ENCODE peak calls at places on chromosomes 11 and 22, in ten cellular contexts. One of them, this sample, is unnamed.

GRCh38 chr11:43282607-43283440 is 29.0 kb upstream of the API5 start:
- DNase-seq in ovary: no peak
- DNase-seq in stomach: no peak
- DNase-seq in HCT116: peak
- DNase-seq in breast epithelium: no peak
- DNase-seq in IMR-90: peak
- DNase-seq in heart left ventricle: peak
- DNase-seq in uterus: no peak
- DNase-seq in body of pancreas: peak
- DNase-seq in NB4: peak
- DNase-seq in this sample: peak

GRCh38 chr22:45971389-45972028 is 5.5 kb downstream of the WNT7B start:
- DNase-seq in IMR-90: no peak
- DNase-seq in ovary: no peak
- DNase-seq in body of pancreas: no peak
- DNase-seq in NB4: no peak
- DNase-seq in HCT116: no peak
- DNase-seq in stomach: no peak
- DNase-seq in uterus: no peak
- DNase-seq in heart left ventricle: no peak
- DNase-seq in breast epithelium: no peak
- DNase-seq in this sample: no peak

GRCh38 chr11:66846671-66847091 is 3.4 kb downstream of the RCE1 start:
- DNase-seq in heart left ventricle: peak
- DNase-seq in ovary: peak
- DNase-seq in HCT116: no peak
- DNase-seq in NB4: no peak
- DNase-seq in stomach: peak
- DNase-seq in body of pancreas: no peak
- DNase-seq in breast epithelium: no peak
- DNase-seq in uterus: no peak
- DNase-seq in IMR-90: no peak
- DNase-seq in this sample: peak

GRCh38 chr11:104661901-104662300 is 236.4 kb downstream of the CASP12 start:
- DNase-seq in body of pancreas: no peak
- DNase-seq in heart left ventricle: no peak
- DNase-seq in IMR-90: no peak
- DNase-seq in stomach: no peak
- DNase-seq in ovary: no peak
- DNase-seq in uterus: no peak
- DNase-seq in breast epithelium: no peak
- DNase-seq in NB4: no peak
- DNase-seq in HCT116: no peak
- DNase-seq in this sample: no peak

GRCh38 chr11:56659755-56660154 is 3.7 kb upstream of the OR5AR1 start:
- DNase-seq in ovary: no peak
- DNase-seq in IMR-90: no peak
- DNase-seq in HCT116: no peak
- DNase-seq in NB4: no peak
- DNase-seq in breast epithelium: no peak
- DNase-seq in heart left ventricle: no peak
- DNase-seq in body of pancreas: no peak
- DNase-seq in uterus: no peak
- DNase-seq in stomach: no peak
- DNase-seq in this sample: no peak

GRCh38 chr11:122108192-122108799 is 7.7 kb downstream of the BLID start:
- DNase-seq in HCT116: peak
- DNase-seq in body of pancreas: peak
- DNase-seq in IMR-90: peak
- DNase-seq in heart left ventricle: no peak
- DNase-seq in stomach: no peak
- DNase-seq in NB4: peak
- DNase-seq in breast epithelium: no peak
- DNase-seq in uterus: peak
- DNase-seq in ovary: no peak
- DNase-seq in this sample: no peak

GRCh38 chr11:85459304-85459703 is 167.8 kb downstream of the DLG2 start:
- DNase-seq in HCT116: no peak
- DNase-seq in uterus: no peak
- DNase-seq in breast epithelium: no peak
- DNase-seq in NB4: no peak
- DNase-seq in IMR-90: no peak
- DNase-seq in body of pancreas: no peak
- DNase-seq in stomach: no peak
- DNase-seq in heart left ventricle: peak
- DNase-seq in ovary: no peak
- DNase-seq in this sample: no peak

GRCh38 chr11:936199-936598 is 10.5 kb downstream of the AP2A2 start:
- DNase-seq in breast epithelium: no peak
- DNase-seq in stomach: no peak
- DNase-seq in IMR-90: no peak
- DNase-seq in ovary: no peak
- DNase-seq in HCT116: no peak
- DNase-seq in uterus: no peak
- DNase-seq in NB4: no peak
- DNase-seq in heart left ventricle: no peak
- DNase-seq in body of pancreas: peak
- DNase-seq in this sample: no peak

GRCh38 chr11:68889948-68890446 is 13.6 kb downstream of the MRPL21 start:
- DNase-seq in HCT116: no peak
- DNase-seq in ovary: peak
- DNase-seq in stomach: no peak
- DNase-seq in uterus: peak
- DNase-seq in heart left ventricle: no peak
- DNase-seq in breast epithelium: no peak
- DNase-seq in NB4: peak
- DNase-seq in IMR-90: peak
- DNase-seq in body of pancreas: peak
- DNase-seq in this sample: no peak

GRCh38 chr22:25122136-25122764 is 77.4 kb upstream of the CRYBB3 start:
- DNase-seq in HCT116: no peak
- DNase-seq in stomach: no peak
- DNase-seq in NB4: no peak
- DNase-seq in ovary: no peak
- DNase-seq in body of pancreas: no peak
- DNase-seq in heart left ventricle: no peak
- DNase-seq in uterus: no peak
- DNase-seq in IMR-90: no peak
- DNase-seq in breast epithelium: no peak
- DNase-seq in this sample: no peak

GRCh38 chr11:43803766-43804165 is 76.9 kb upstream of the ALKBH3 start:
- DNase-seq in IMR-90: no peak
- DNase-seq in body of pancreas: no peak
- DNase-seq in ovary: no peak
- DNase-seq in HCT116: no peak
- DNase-seq in breast epithelium: no peak
- DNase-seq in uterus: no peak
- DNase-seq in NB4: no peak
- DNase-seq in stomach: no peak
- DNase-seq in heart left ventricle: no peak
- DNase-seq in this sample: no peak

GRCh38 chr11:34600339-34601084 is 20.4 kb upstream of the EHF start:
- DNase-seq in NB4: no peak
- DNase-seq in IMR-90: peak
- DNase-seq in breast epithelium: no peak
- DNase-seq in heart left ventricle: no peak
- DNase-seq in ovary: no peak
- DNase-seq in body of pancreas: peak
- DNase-seq in uterus: no peak
- DNase-seq in stomach: peak
- DNase-seq in HCT116: peak
- DNase-seq in this sample: no peak
- TF ChIP-seq POLR2A in NB4: no peak
- TF ChIP-seq POLR2A in IMR-90: no peak
- TF ChIP-seq POLR2A in breast epithelium: no peak
- TF ChIP-seq POLR2A in heart left ventricle: no peak
- TF ChIP-seq POLR2A in ovary: no peak
- TF ChIP-seq POLR2A in body of pancreas: peak
- TF ChIP-seq POLR2A in uterus: no peak
- TF ChIP-seq POLR2A in stomach: no peak
- TF ChIP-seq POLR2A in HCT116: no peak
- TF ChIP-seq POLR2A in this sample: no peak

GRCh38 chr11:35362571-35362980 is 56.8 kb downstream of the SLC1A2 start:
- DNase-seq in stomach: no peak
- DNase-seq in heart left ventricle: no peak
- DNase-seq in uterus: no peak
- DNase-seq in HCT116: no peak
- DNase-seq in NB4: no peak
- DNase-seq in ovary: no peak
- DNase-seq in body of pancreas: no peak
- DNase-seq in IMR-90: peak
- DNase-seq in breast epithelium: no peak
- DNase-seq in this sample: no peak

GRCh38 chr11:35365395-35365794 is 54.0 kb downstream of the SLC1A2 start:
- DNase-seq in IMR-90: no peak
- DNase-seq in breast epithelium: no peak
- DNase-seq in HCT116: no peak
- DNase-seq in stomach: no peak
- DNase-seq in heart left ventricle: no peak
- DNase-seq in NB4: no peak
- DNase-seq in ovary: no peak
- DNase-seq in uterus: no peak
- DNase-seq in body of pancreas: no peak
- DNase-seq in this sample: no peak

GRCh38 chr11:35365961-35366360 is 53.4 kb downstream of the SLC1A2 start:
- DNase-seq in stomach: no peak
- DNase-seq in breast epithelium: no peak
- DNase-seq in uterus: no peak
- DNase-seq in NB4: no peak
- DNase-seq in heart left ventricle: no peak
- DNase-seq in IMR-90: peak
- DNase-seq in body of pancreas: no peak
- DNase-seq in ovary: no peak
- DNase-seq in HCT116: no peak
- DNase-seq in this sample: no peak

GRCh38 chr11:35363246-35364100 is 55.9 kb downstream of the SLC1A2 start:
- DNase-seq in stomach: no peak
- DNase-seq in body of pancreas: no peak
- DNase-seq in uterus: peak
- DNase-seq in HCT116: no peak
- DNase-seq in heart left ventricle: no peak
- DNase-seq in IMR-90: no peak
- DNase-seq in breast epithelium: peak
- DNase-seq in NB4: no peak
- DNase-seq in ovary: no peak
- DNase-seq in this sample: peak

GRCh38 chr11:35364101-35364780 is 55.1 kb downstream of the SLC1A2 start:
- DNase-seq in body of pancreas: peak
- DNase-seq in breast epithelium: peak
- DNase-seq in stomach: peak
- DNase-seq in HCT116: peak
- DNase-seq in heart left ventricle: no peak
- DNase-seq in uterus: peak
- DNase-seq in NB4: no peak
- DNase-seq in IMR-90: peak
- DNase-seq in ovary: peak
- DNase-seq in this sample: peak
- H3K4me3 ChIP-seq in body of pancreas: no peak
- H3K4me3 ChIP-seq in breast epithelium: no peak
- H3K4me3 ChIP-seq in stomach: no peak
- H3K4me3 ChIP-seq in HCT116: no peak
- H3K4me3 ChIP-seq in heart left ventricle: no peak
- H3K4me3 ChIP-seq in uterus: no peak
- H3K4me3 ChIP-seq in NB4: no peak
- H3K4me3 ChIP-seq in IMR-90: no peak
- H3K4me3 ChIP-seq in ovary: no peak
- H3K4me3 ChIP-seq in this sample: no peak

DNA sequence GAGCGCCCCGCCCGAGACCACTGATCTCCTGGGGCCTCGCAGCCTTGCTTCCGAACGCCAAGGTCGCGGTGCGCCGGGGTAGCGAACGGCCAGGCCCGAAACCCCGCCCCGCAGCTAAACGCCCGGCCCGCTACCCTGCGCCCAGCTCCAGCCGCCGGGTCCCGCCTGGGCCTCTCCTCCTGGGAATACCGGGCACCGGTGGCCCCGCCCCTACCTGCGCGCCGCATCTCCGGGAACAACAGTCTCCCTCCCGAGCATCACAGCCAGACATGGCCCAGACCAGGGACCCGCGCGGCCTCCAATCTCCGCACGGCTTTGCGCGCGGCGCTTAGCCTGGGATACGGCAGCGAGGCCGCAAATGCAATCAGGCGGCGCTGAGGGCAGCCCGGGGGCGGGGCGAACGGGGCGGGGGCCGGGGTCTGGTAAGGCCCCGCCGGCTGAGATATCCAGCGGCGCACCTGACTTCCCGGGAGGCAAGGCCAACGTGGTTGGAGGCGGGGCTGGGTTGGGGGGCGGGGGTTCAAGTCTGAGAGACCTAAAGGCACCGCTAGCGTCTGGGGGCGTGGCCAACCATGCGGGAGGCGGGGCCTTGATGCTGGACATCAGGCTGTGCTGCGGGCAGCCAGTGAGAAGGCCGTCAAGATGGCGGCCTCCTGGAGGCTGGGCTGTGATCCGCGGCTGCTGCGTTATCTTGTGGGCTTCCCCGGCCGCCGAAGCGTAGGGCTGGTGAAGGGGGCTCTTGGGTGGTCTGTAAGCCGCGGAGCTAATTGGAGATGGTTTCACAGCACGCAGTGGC is at the start of the genes APIP and PDHX:
- DNase-seq in body of pancreas: peak
- DNase-seq in NB4: peak
- DNase-seq in ovary: peak
- DNase-seq in IMR-90: peak
- DNase-seq in heart left ventricle: peak
- DNase-seq in stomach: peak
- DNase-seq in uterus: peak
- DNase-seq in breast epithelium: peak
- DNase-seq in HCT116: peak
- DNase-seq in this sample: peak
- TF ChIP-seq POLR2A in body of pancreas: peak
- TF ChIP-seq POLR2A in NB4: peak
- TF ChIP-seq POLR2A in ovary: peak
- TF ChIP-seq POLR2A in IMR-90: peak
- TF ChIP-seq POLR2A in heart left ventricle: peak
- TF ChIP-seq POLR2A in stomach: no peak
- TF ChIP-seq POLR2A in uterus: peak
- TF ChIP-seq POLR2A in breast epithelium: peak
- TF ChIP-seq POLR2A in HCT116: peak
- TF ChIP-seq POLR2A in this sample: peak

DNA sequence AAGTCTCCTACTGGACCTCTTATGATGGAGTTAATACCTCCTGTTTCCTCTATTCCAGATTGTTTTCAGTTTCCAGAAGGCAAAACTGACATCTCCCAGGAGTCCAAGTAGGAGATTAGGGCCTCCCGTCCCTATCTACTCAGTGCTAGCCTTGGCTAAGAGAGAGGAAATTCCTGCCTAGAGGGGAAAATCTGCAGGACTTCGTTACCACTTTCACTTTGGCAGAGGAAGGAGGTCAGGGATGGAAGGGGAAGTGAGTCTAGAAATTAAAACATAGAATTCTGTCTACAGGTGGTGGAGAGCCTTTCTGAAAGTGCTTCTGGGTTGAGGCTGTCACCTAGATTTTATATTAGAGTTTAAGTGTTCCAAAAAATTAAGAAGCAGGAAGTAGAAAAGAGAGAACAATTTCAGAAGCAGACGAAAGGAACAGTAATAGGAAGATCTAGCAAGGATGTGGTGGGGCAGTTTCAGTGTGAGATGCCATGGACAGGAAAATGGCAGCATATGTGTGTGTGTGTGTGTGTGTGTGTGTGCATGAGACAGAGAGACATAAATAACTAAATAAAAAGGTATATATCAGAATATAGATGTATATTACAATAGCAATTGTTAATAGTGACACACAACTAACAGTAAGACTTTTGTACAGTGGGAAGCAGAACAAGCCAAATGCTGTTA is 2.4 kb upstream of the TRIM68 start:
- DNase-seq in NB4: no peak
- DNase-seq in body of pancreas: no peak
- DNase-seq in breast epithelium: no peak
- DNase-seq in HCT116: no peak
- DNase-seq in stomach: no peak
- DNase-seq in IMR-90: peak
- DNase-seq in uterus: no peak
- DNase-seq in heart left ventricle: no peak
- DNase-seq in ovary: no peak
- DNase-seq in this sample: no peak
- H3K4me3 ChIP-seq in NB4: no peak
- H3K4me3 ChIP-seq in body of pancreas: no peak
- H3K4me3 ChIP-seq in breast epithelium: peak
- H3K4me3 ChIP-seq in HCT116: no peak
- H3K4me3 ChIP-seq in stomach: no peak
- H3K4me3 ChIP-seq in IMR-90: peak
- H3K4me3 ChIP-seq in uterus: peak
- H3K4me3 ChIP-seq in heart left ventricle: peak
- H3K4me3 ChIP-seq in ovary: peak
- H3K4me3 ChIP-seq in this sample: no peak